ENCODE peak calls at places on chromosomes 1 and 21, in eight cellular contexts. F, V, S, N, Z, P, Y and J are unnamed samples.

GRCh38 chr21:42265229-42265812 is 46.4 kb downstream of the ABCG1 start:
- DNase-seq in F (no peak), V (no peak), S (no peak), N (no peak), Z (no peak), P (peak), Y (no peak), J (no peak)

GRCh38 chr1:7888248-7889010 is 35.6 kb upstream of the UTS2 start:
- DNase-seq in F (no peak), V (no peak), S (no peak), N (no peak), Z (no peak), P (no peak), Y (no peak), J (no peak)

GRCh38 chr21:42545745-42546144 is 32.1 kb downstream of the SLC37A1 start:
- DNase-seq in F (no peak), V (no peak), S (no peak), N (no peak), Z (no peak), P (no peak), Y (no peak), J (no peak)

GRCh38 chr1:214280386-214281029 is 451 bp upstream of the SMYD2 start:
- DNase-seq in F (no peak), V (no peak), S (no peak), N (peak), Z (no peak), P (peak), Y (no peak), J (peak)

GRCh38 chr1:53899206-53899628 is 5.2 kb downstream of the DIO1 start:
- DNase-seq in F (no peak), V (no peak), S (no peak), N (peak), Z (no peak), P (peak), Y (no peak), J (no peak)

GRCh38 chr1:64856564-64856963 is 109.8 kb downstream of the JAK1 start:
- DNase-seq in F (no peak), V (no peak), S (no peak), N (peak), Z (no peak), P (peak), Y (no peak), J (no peak)

GRCh38 chr1:54806931-54807611 is 5.9 kb upstream of the TTC22 start:
- DNase-seq in F (no peak), V (no peak), S (peak), N (no peak), Z (no peak), P (no peak), Y (no peak), J (peak)

GRCh38 chr1:70866522-70867256 is 180.9 kb downstream of the PTGER3 start:
- DNase-seq in F (no peak), V (no peak), S (no peak), N (no peak), Z (no peak), P (no peak), Y (no peak), J (no peak)

GRCh38 chr1:22471610-22472009 is 20.0 kb downstream of the ZBTB40 start:
- DNase-seq in F (no peak), V (no peak), S (no peak), N (no peak), Z (no peak), P (no peak), Y (no peak), J (no peak)

GRCh38 chr1:13732971-13733667 is 33.1 kb downstream of the PRDM2 start:
- DNase-seq in F (no peak), V (no peak), S (peak), N (no peak), Z (peak), P (no peak), Y (peak), J (peak)

GRCh38 chr1:178613271-178613945 is 100.5 kb downstream of the TEX35 start:
- DNase-seq in F (no peak), V (no peak), S (no peak), N (no peak), Z (no peak), P (no peak), Y (no peak), J (no peak)

GRCh38 chr1:41497631-41498030 is 13.1 kb upstream of the EDN2 start:
- DNase-seq in F (no peak), V (no peak), S (no peak), N (no peak), Z (no peak), P (no peak), Y (no peak), J (no peak)

GRCh38 chr1:158414651-158415345 is 11.2 kb downstream of the OR10K2 start:
- DNase-seq in F (no peak), V (no peak), S (no peak), N (no peak), Z (no peak), P (no peak), Y (no peak), J (no peak)

GRCh38 chr1:41683681-41684500 is 199.4 kb upstream of the EDN2 start:
- DNase-seq in F (no peak), V (no peak), S (peak), N (no peak), Z (no peak), P (peak), Y (no peak), J (peak)

GRCh38 chr1:59967141-59967697 is 40.6 kb upstream of the CYP2J2 start:
- DNase-seq in F (no peak), V (no peak), S (no peak), N (no peak), Z (no peak), P (no peak), Y (no peak), J (no peak)

GRCh38 chr21:35216966-35217365 is 167.9 kb upstream of the RUNX1 start:
- DNase-seq in F (no peak), V (no peak), S (no peak), N (no peak), Z (no peak), P (no peak), Y (no peak), J (no peak)

GRCh38 chr1:155499263-155499662 is 63.3 kb downstream of the ASH1L start:
- DNase-seq in F (no peak), V (no peak), S (no peak), N (no peak), Z (no peak), P (no peak), Y (no peak), J (no peak)

GRCh38 chr1:1264868-1265272 is 8.8 kb downstream of the UBE2J2 start:
- DNase-seq in F (no peak), V (peak), S (no peak), N (no peak), Z (no peak), P (no peak), Y (no peak), J (no peak)

GRCh38 chr1:167500283-167500860 is 18.0 kb downstream of the CD247 start:
- DNase-seq in F (no peak), V (no peak), S (no peak), N (no peak), Z (no peak), P (no peak), Y (no peak), J (no peak)

GRCh38 chr1:221711156-221711577 is 30.7 kb downstream of the DUSP10 start:
- DNase-seq in F (no peak), V (no peak), S (no peak), N (no peak), Z (no peak), P (no peak), Y (no peak), J (no peak)

GRCh38 chr1:201218409-201218808 is 27.8 kb downstream of the IGFN1 start:
- DNase-seq in F (no peak), V (no peak), S (no peak), N (no peak), Z (no peak), P (no peak), Y (no peak), J (no peak)

GRCh38 chr1:31703431-31704260 is at the start of gene COL16A1:
- DNase-seq in F (no peak), V (no peak), S (no peak), N (peak), Z (no peak), P (peak), Y (no peak), J (no peak)

GRCh38 chr1:20058531-20058930 is 11.5 kb upstream of the PLA2G5 start:
- DNase-seq in F (peak), V (peak), S (no peak), N (no peak), Z (peak), P (no peak), Y (no peak), J (peak)

GRCh38 chr1:184244962-184245361 is 141.9 kb upstream of the C1orf21 start:
- DNase-seq in F (no peak), V (no peak), S (no peak), N (no peak), Z (no peak), P (no peak), Y (no peak), J (no peak)

GRCh38 chr1:228310162-228310792 is 96.4 kb downstream of the TRIM11 start:
- DNase-seq in F (no peak), V (no peak), S (no peak), N (no peak), Z (no peak), P (no peak), Y (no peak), J (no peak)

GRCh38 chr1:90434460-90434859 is 282.6 kb downstream of the BARHL2 start:
- DNase-seq in F (no peak), V (no peak), S (no peak), N (no peak), Z (no peak), P (no peak), Y (no peak), J (no peak)

GRCh38 chr1:110087812-110088738 is 17.6 kb upstream of the ALX3 start:
- DNase-seq in F (peak), V (peak), S (peak), N (peak), Z (no peak), P (no peak), Y (no peak), J (peak)

GRCh38 chr1:56461158-56462127 is 117.9 kb downstream of the PLPP3 start:
- DNase-seq in F (no peak), V (no peak), S (no peak), N (no peak), Z (no peak), P (peak), Y (no peak), J (no peak)

GRCh38 chr1:183757061-183757460 is 47.9 kb upstream of the RGL1 start:
- DNase-seq in F (no peak), V (peak), S (no peak), N (no peak), Z (no peak), P (no peak), Y (no peak), J (no peak)

GRCh38 chr1:213568929-213569815 is 418.6 kb upstream of the PROX1 start:
- DNase-seq in F (no peak), V (no peak), S (no peak), N (no peak), Z (no peak), P (no peak), Y (no peak), J (no peak)

GRCh38 chr1:32521165-32521564 is 18.1 kb upstream of the ZBTB8A start:
- DNase-seq in F (no peak), V (no peak), S (no peak), N (no peak), Z (no peak), P (no peak), Y (no peak), J (no peak)

GRCh38 chr1:35577071-35577998 is 4.2 kb downstream of the TFAP2E start:
- DNase-seq in F (peak), V (no peak), S (peak), N (peak), Z (peak), P (peak), Y (peak), J (peak)

GRCh38 chr21:36980280-36981048 is 14.0 kb upstream of the HLCS start:
- DNase-seq in F (no peak), V (no peak), S (no peak), N (peak), Z (no peak), P (peak), Y (no peak), J (no peak)

GRCh38 chr21:38401527-38401926 is 96.8 kb downstream of the ERG start:
- DNase-seq in F (no peak), V (no peak), S (no peak), N (no peak), Z (no peak), P (no peak), Y (no peak), J (no peak)

GRCh38 chr1:184296466-184297243 is 90.2 kb upstream of the C1orf21 start:
- DNase-seq in F (no peak), V (peak), S (no peak), N (peak), Z (no peak), P (peak), Y (no peak), J (no peak)

GRCh38 chr1:234842726-234843641 is 233.0 kb upstream of the IRF2BP2 start:
- DNase-seq in F (peak), V (no peak), S (peak), N (no peak), Z (peak), P (no peak), Y (peak), J (peak)